ENCODE peak calls at places on chromosomes 4 and X, in four cellular contexts. Z is WTC11, X is HepG2, P is K562. R is an unnamed sample.

GRCh38 chr4:56861365-56861764 is 39.9 kb upstream of the SPINK2 start:
- DNase-seq in P (no peak), X (no peak), Z (peak), R (no peak)

GRCh38 chrX:128518508-128518907 is 466.3 kb upstream of the ACTRT1 start:
- DNase-seq in X (peak), P (no peak), Z (no peak), R (no peak)

GRCh38 chr4:184342167-184342856 is 124.6 kb upstream of the ENPP6 start:
- DNase-seq in X (no peak), P (no peak), Z (no peak), R (no peak)

GRCh38 chrX:72269671-72270251 is 7.3 kb downstream of the RPS4X start:
- DNase-seq in Z (no peak), P (peak), X (no peak), R (no peak)

GRCh38 chrX:19097553-19097952 is 24.7 kb downstream of the ADGRG2 start:
- DNase-seq in Z (peak), X (no peak), P (no peak), R (no peak)

GRCh38 chr4:103008875-103009729 is 10.4 kb downstream of the SLC9B1 start:
- DNase-seq in P (peak), X (peak), Z (no peak), R (peak)

GRCh38 chr4:165288639-165289428 is 38.6 kb upstream of the MSMO1 start:
- DNase-seq in Z (no peak), X (peak), P (no peak), R (no peak)

GRCh38 chr4:145217339-145217738 is 37.0 kb upstream of the OTUD4 start:
- DNase-seq in Z (no peak), P (no peak), X (no peak), R (no peak)

GRCh38 chr4:41185614-41186609 is 28.4 kb downstream of the APBB2 start:
- DNase-seq in X (no peak), Z (no peak), P (no peak), R (no peak)

GRCh38 chr4:10083861-10084641 is 32.5 kb downstream of the WDR1 start:
- DNase-seq in X (no peak), P (no peak), Z (peak), R (no peak)

GRCh38 chr4:14315129-14315528 is 687.2 kb upstream of the CPEB2 start:
- DNase-seq in P (no peak), Z (no peak), X (no peak), R (no peak)

GRCh38 chr4:151770154-151770553 is 9.3 kb upstream of the GATB start:
- DNase-seq in X (no peak), P (no peak), Z (no peak), R (no peak)

GRCh38 chr4:81571105-81571504 is 99.4 kb upstream of the RASGEF1B start:
- DNase-seq in Z (no peak), X (no peak), P (no peak), R (no peak)

GRCh38 chrX:111102636-111103035 is 6.6 kb downstream of the PAK3 start:
- DNase-seq in P (no peak), Z (no peak), X (no peak), R (no peak)

GRCh38 chr4:74190919-74191397 is 33.0 kb downstream of the MTHFD2L start:
- DNase-seq in P (no peak), Z (no peak), X (peak), R (no peak)

GRCh38 chrX:8879750-8880149 is 78.6 kb upstream of the FAM9A start:
- DNase-seq in P (peak), X (peak), Z (peak), R (no peak)

GRCh38 chrX:26651755-26652154 is 435.8 kb downstream of the MAGEB5 start:
- DNase-seq in X (no peak), P (peak), Z (no peak), R (no peak)

GRCh38 chr4:4507923-4508322 is 33.9 kb downstream of the STX18 start:
- DNase-seq in P (no peak), X (peak), Z (no peak), R (no peak)

GRCh38 chr4:25307596-25307995 is 5.0 kb upstream of the ZCCHC4 start:
- DNase-seq in X (no peak), P (no peak), Z (no peak), R (no peak)

DNA sequence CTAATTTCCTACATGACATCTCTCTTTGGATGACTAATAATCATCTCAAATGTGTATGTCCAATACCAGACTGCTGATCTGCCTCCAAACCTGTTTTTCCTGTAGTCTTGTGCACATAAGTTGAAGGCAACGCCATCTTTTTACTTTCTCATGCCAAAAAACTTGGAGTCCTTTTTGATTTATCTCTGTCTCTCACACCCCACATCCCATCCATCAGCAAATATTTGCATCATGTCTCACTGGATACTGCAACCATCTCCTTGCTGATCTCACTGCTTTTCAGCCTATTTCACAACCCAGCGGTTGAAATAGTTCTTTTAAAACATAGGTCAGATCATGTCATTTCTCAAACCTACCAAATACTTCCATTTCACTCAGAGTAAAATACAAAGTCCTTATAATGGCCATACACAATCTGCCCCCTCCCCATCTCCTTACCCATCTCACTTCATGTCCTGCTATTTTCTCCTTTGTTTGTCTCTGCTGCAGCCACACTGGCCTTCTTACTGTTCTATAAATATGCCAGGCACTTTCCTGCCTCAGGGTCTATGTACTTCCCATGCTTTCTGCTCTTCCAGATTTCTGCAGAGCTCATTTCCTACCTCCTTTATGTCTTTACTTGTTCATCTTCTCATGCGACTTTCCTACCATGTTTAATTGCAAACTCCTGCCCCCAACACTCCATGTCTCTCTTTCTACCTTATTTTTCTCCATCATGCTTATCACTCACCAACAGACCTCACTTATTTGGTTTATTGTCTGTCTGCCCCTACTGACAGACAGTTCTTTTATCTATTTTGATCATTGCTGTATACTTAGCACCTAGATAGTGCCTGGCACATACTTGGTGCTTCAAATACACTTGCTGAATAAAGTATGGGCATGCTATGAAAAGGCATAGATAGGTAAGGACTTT is 98.8 kb downstream of the ANXA3 start:
- DNase-seq in P (peak), X (no peak), Z (no peak), R (no peak)
- TF ChIP-seq TCF7 in P (no peak), X (no peak), Z (no peak), R (no peak)

GRCh38 chrX:95662200-95662599 is 1022.4 kb upstream of the DIAPH2 start:
- DNase-seq in Z (no peak), X (no peak), P (no peak), R (no peak)
- TF ChIP-seq TCF7 in Z (no peak), X (no peak), P (no peak), R (no peak)

GRCh38 chr4:82721819-82722423 is 76.7 kb downstream of the SCD5 start:
- DNase-seq in X (peak), Z (no peak), P (peak), R (no peak)
- TF ChIP-seq TCF7 in X (no peak), Z (no peak), P (no peak), R (no peak)

GRCh38 chrX:139532834-139533233 is 2.3 kb downstream of the F9 start:
- DNase-seq in X (no peak), Z (no peak), P (no peak), R (no peak)
- TF ChIP-seq TCF7 in X (no peak), Z (no peak), P (no peak), R (no peak)

DNA sequence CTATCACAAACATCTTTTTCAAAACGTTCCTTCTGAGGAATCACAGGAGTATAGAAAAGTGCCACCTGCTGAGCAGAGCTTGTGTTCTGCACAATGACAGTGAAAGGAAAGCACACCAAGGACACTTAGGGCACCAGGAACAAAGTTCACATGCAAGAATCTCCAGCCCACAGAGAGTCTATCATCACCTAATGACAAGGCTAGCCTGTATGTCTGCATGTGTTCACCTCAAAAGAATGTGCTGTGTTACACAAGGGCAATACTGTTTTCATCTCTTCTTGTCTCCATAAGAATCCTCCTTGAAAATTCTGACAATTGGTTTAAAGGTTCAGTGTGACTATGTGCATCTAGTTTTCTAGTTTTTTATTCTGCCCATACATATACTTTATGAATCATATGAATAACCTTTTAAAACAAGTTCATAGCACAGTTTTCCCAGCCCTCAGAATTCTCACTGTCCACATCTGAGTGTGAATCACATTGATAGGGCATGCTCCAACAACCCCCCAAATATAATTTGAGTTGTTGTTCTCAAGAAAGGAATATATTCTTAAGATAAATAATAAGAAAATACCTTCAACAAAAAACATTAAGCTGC is 118.0 kb downstream of the PWWP3B start:
- DNase-seq in P (no peak), X (peak), Z (no peak), R (no peak)
- TF ChIP-seq TCF7 in P (no peak), X (no peak), Z (no peak), R (no peak)

DNA sequence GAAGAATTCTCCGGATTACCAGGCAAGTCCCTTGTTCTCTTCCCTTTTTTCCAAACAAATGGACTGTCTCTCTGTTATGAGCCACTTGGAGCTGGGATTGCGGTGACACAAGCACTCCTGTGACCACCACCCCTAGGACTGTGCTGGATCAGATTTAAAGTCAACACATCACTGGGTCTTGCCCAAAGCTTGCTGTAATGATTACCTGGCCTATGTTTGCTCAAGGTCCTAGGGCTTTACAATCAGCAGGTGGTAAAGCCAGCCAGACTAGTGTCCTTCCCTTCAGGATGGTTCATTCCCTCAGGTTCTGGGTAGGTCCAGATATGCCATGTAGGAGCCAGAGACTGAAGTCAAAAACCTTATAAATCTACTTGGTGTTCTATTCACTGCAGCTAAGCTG is 144.7 kb downstream of the COX18 start:
- DNase-seq in Z (no peak), P (no peak), X (peak), R (no peak)
- TF ChIP-seq TCF7 in Z (no peak), P (no peak), X (no peak), R (no peak)

GRCh38 chr4:129064717-129065116 is 28.6 kb downstream of the SCLT1 start:
- DNase-seq in P (no peak), X (no peak), Z (no peak), R (no peak)
- TF ChIP-seq TCF7 in P (no peak), X (no peak), Z (no peak), R (no peak)

GRCh38 chr4:48345542-48345941 is 4.2 kb downstream of the SLAIN2 start:
- DNase-seq in P (no peak), Z (no peak), X (no peak), R (no peak)
- TF ChIP-seq TCF7 in P (no peak), Z (no peak), X (no peak), R (no peak)